ENCODE peak calls at places on chromosomes 16 and 17, in five cellular contexts. One of them, this sample, is unnamed.
A peak's percentile ranks its signal among the peaks of the same experiment; 100 is the strongest.

GRCh38 chr16:48547530-48547929 is 62.5 kb downstream of the N4BP1 start:
- DNase-seq in Panc1: no peak
- DNase-seq in A549: no peak
- DNase-seq in upper lobe of right lung: no peak
- DNase-seq in GM23338: no peak
- DNase-seq in this sample: no peak

GRCh38 chr17:70327723-70328122 is 158.4 kb downstream of the KCNJ2 start:
- DNase-seq in Panc1: no peak
- DNase-seq in A549: no peak
- DNase-seq in upper lobe of right lung: no peak
- DNase-seq in GM23338: no peak
- DNase-seq in this sample: no peak

GRCh38 chr17:78133971-78134898 is 3.7 kb downstream of the TMC8 start:
- DNase-seq in Panc1: no peak
- DNase-seq in A549: peak; percentile 80
- DNase-seq in upper lobe of right lung: peak; percentile 80
- DNase-seq in GM23338: peak; percentile 93
- DNase-seq in this sample: peak; percentile 66

GRCh38 chr16:71352466-71352865 is 6.1 kb upstream of the CALB2 start:
- DNase-seq in Panc1: no peak
- DNase-seq in A549: no peak
- DNase-seq in upper lobe of right lung: no peak
- DNase-seq in GM23338: no peak
- DNase-seq in this sample: no peak

GRCh38 chr17:78777886-78778285 is 4.2 kb downstream of the CYTH1 start:
- DNase-seq in Panc1: no peak
- DNase-seq in A549: no peak
- DNase-seq in upper lobe of right lung: no peak
- DNase-seq in GM23338: no peak
- DNase-seq in this sample: no peak

GRCh38 chr17:43427362-43428043 is 28.7 kb downstream of the ARL4D start:
- DNase-seq in Panc1: no peak
- DNase-seq in A549: no peak
- DNase-seq in upper lobe of right lung: no peak
- DNase-seq in GM23338: no peak
- DNase-seq in this sample: no peak

GRCh38 chr16:83113317-83113716 is 486.5 kb downstream of the CDH13 start:
- DNase-seq in Panc1: no peak
- DNase-seq in A549: peak; percentile 19
- DNase-seq in upper lobe of right lung: no peak
- DNase-seq in GM23338: peak; percentile 66
- DNase-seq in this sample: no peak

GRCh38 chr17:34637548-34638525 is 58.5 kb downstream of the TMEM132E start:
- DNase-seq in Panc1: peak; percentile 25
- DNase-seq in A549: peak; percentile 67
- DNase-seq in upper lobe of right lung: peak; percentile 88
- DNase-seq in GM23338: peak; percentile 92
- DNase-seq in this sample: peak; percentile 88

GRCh38 chr17:42121066-42121769 is at the start of gene KAT2A:
- DNase-seq in Panc1: no peak
- DNase-seq in A549: peak; percentile 89
- DNase-seq in upper lobe of right lung: peak; percentile 91
- DNase-seq in GM23338: peak; percentile 94
- DNase-seq in this sample: peak; percentile 73

GRCh38 chr17:35660902-35661301 is 70.5 kb upstream of the RASL10B start:
- DNase-seq in Panc1: no peak
- DNase-seq in A549: no peak
- DNase-seq in upper lobe of right lung: no peak
- DNase-seq in GM23338: no peak
- DNase-seq in this sample: no peak

GRCh38 chr17:4498461-4499397 is at the start of gene SPNS2:
- DNase-seq in Panc1: no peak
- DNase-seq in A549: peak; percentile 55
- DNase-seq in upper lobe of right lung: peak; percentile 86
- DNase-seq in GM23338: peak; percentile 88
- DNase-seq in this sample: peak; percentile 28

GRCh38 chr17:74449773-74450172 is 16.7 kb upstream of the CD300A start:
- DNase-seq in Panc1: no peak
- DNase-seq in A549: no peak
- DNase-seq in upper lobe of right lung: no peak
- DNase-seq in GM23338: no peak
- DNase-seq in this sample: no peak

GRCh38 chr17:73031472-73031871 is 61.0 kb downstream of the SLC39A11 start:
- DNase-seq in Panc1: no peak
- DNase-seq in A549: no peak
- DNase-seq in upper lobe of right lung: no peak
- DNase-seq in GM23338: no peak
- DNase-seq in this sample: no peak

DNA sequence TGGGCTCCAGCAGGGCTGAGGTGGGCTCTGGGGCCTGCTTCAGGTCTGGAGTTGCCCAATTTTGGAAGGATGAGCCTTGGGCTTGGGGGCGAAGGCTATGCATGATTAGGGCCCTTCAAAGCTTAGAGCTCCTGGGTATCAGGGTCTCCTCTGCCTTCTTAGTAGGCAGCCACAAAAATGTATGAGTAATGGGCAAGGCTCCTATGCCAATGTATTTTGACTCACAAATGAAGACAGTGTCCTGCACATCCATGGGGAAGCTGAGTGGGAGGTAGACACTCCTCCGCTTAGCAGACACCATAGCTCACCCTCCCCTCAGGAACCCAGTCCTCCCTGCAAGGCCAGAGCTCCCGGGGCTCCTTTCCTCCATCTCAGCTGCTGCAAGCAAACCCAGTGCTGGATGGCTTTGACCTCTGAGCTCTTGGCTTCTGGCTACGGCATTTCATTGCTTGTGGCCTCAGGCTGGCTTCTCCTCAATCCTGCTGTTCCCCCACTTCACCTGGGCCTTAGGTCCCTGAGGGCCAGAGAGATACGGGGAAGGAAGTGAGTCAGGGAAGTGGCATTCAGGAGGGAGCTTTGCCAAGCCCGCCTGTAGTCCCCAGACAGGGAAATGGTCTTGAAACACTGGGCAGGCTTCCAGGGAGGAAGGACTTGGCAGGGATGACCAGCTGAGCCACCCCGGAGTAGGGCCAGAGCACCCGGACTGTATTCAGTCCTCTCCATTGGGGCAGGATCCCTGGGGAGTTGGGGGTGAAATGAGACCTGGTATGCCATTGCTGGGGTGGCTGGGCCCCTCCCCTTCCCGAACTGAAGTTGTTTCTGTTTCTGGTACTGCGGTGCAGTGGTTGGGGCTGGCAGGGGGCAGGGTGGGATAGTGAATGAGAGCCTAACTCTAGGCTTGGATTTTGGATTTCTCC is 4.4 kb downstream of the ABCC3 start:
- DNase-seq in Panc1: peak; percentile 96
- DNase-seq in A549: peak; percentile 100
- DNase-seq in upper lobe of right lung: peak; percentile 93
- DNase-seq in GM23338: no peak
- DNase-seq in this sample: no peak
- H3K27ac ChIP-seq in Panc1: peak overlapping the region; percentile 100
- H3K27ac ChIP-seq in A549: peak overlapping the region; percentile 100
- H3K27ac ChIP-seq in upper lobe of right lung: peak overlapping the region; percentile 27
- H3K27ac ChIP-seq in GM23338: no peak overlapping the region
- H3K27ac ChIP-seq in this sample: no peak overlapping the region

DNA sequence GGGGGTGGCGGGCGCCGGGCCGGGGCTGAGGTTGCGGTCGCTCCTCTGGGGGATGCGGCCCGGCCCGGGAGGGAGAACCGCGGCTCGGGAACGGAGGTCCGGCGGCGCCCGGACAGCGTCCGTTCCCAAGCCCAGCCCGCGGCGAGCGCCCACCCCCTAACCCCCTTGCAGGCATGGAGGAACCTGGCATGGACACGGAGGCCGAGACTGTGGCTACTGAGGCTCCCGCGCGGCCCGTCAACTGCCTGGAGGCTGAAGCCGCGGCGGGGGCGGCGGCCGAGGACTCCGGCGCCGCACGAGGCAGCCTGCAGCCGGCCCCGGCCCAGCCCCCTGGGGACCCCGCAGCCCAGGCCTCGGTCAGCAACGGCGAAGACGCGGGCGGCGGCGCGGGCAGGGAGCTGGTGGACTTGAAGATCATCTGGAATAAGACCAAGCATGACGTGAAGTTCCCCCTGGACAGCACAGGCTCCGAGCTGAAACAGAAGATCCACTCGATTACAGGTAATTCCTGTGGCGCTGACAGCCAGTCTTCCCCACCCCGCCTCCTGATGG is 328 bp downstream of the UBFD1 start:
- DNase-seq in Panc1: no peak
- DNase-seq in A549: no peak
- DNase-seq in upper lobe of right lung: no peak
- DNase-seq in GM23338: peak; percentile 38
- DNase-seq in this sample: no peak
- H3K4me3 ChIP-seq in Panc1: peak overlapping the region; percentile 85
- H3K4me3 ChIP-seq in A549: peak overlapping the region; percentile 88
- H3K4me3 ChIP-seq in upper lobe of right lung: peak overlapping the region; percentile 77
- H3K4me3 ChIP-seq in GM23338: peak overlapping the region; percentile 90
- H3K4me3 ChIP-seq in this sample: peak overlapping the region; percentile 90

GRCh38 chr16:24778676-24779075 is 49.2 kb downstream of the TNRC6A start:
- DNase-seq in Panc1: no peak
- DNase-seq in A549: no peak
- DNase-seq in upper lobe of right lung: no peak
- DNase-seq in GM23338: no peak
- DNase-seq in this sample: no peak
- H3K27ac ChIP-seq in Panc1: no peak overlapping the region
- H3K27ac ChIP-seq in A549: no peak overlapping the region
- H3K27ac ChIP-seq in upper lobe of right lung: no peak overlapping the region
- H3K27ac ChIP-seq in GM23338: no peak overlapping the region
- H3K27ac ChIP-seq in this sample: no peak overlapping the region

GRCh38 chr17:28282596-28282995 is 36.4 kb upstream of the TMEM97 start:
- DNase-seq in Panc1: no peak
- DNase-seq in A549: peak; percentile 64
- DNase-seq in upper lobe of right lung: no peak
- DNase-seq in GM23338: no peak
- DNase-seq in this sample: no peak

GRCh38 chr17:28285965-28286364 is 33.0 kb upstream of the TMEM97 start:
- DNase-seq in Panc1: no peak
- DNase-seq in A549: no peak
- DNase-seq in upper lobe of right lung: no peak
- DNase-seq in GM23338: no peak
- DNase-seq in this sample: no peak

GRCh38 chr17:28279411-28279810 is 39.6 kb upstream of the TMEM97 start:
- DNase-seq in Panc1: no peak
- DNase-seq in A549: no peak
- DNase-seq in upper lobe of right lung: no peak
- DNase-seq in GM23338: no peak
- DNase-seq in this sample: no peak

GRCh38 chr17:28276011-28276410 is 43.0 kb upstream of the TMEM97 start:
- DNase-seq in Panc1: no peak
- DNase-seq in A549: no peak
- DNase-seq in upper lobe of right lung: no peak
- DNase-seq in GM23338: no peak
- DNase-seq in this sample: no peak

GRCh38 chr17:28280826-28281225 is 38.2 kb upstream of the TMEM97 start:
- DNase-seq in Panc1: no peak
- DNase-seq in A549: no peak
- DNase-seq in upper lobe of right lung: no peak
- DNase-seq in GM23338: no peak
- DNase-seq in this sample: no peak
- H3K4me3 ChIP-seq in Panc1: no peak overlapping the region
- H3K4me3 ChIP-seq in A549: no peak overlapping the region
- H3K4me3 ChIP-seq in upper lobe of right lung: no peak overlapping the region
- H3K4me3 ChIP-seq in GM23338: no peak overlapping the region
- H3K4me3 ChIP-seq in this sample: no peak overlapping the region

GRCh38 chr16:18801197-18801972 is at the start of gene ARL6IP1:
- DNase-seq in Panc1: peak; percentile 98
- DNase-seq in A549: peak; percentile 100
- DNase-seq in upper lobe of right lung: peak; percentile 99
- DNase-seq in GM23338: peak; percentile 100
- DNase-seq in this sample: peak; percentile 96

GRCh38 chr16:18805257-18805773 is 4.0 kb upstream of the ARL6IP1 start:
- DNase-seq in Panc1: no peak
- DNase-seq in A549: no peak
- DNase-seq in upper lobe of right lung: no peak
- DNase-seq in GM23338: no peak
- DNase-seq in this sample: no peak

GRCh38 chr16:18804540-18804939 is 3.2 kb upstream of the ARL6IP1 start:
- DNase-seq in Panc1: no peak
- DNase-seq in A549: no peak
- DNase-seq in upper lobe of right lung: no peak
- DNase-seq in GM23338: peak; percentile 37
- DNase-seq in this sample: no peak

GRCh38 chr16:18802755-18803218 is 1.4 kb upstream of the ARL6IP1 start:
- DNase-seq in Panc1: no peak
- DNase-seq in A549: no peak
- DNase-seq in upper lobe of right lung: no peak
- DNase-seq in GM23338: no peak
- DNase-seq in this sample: no peak

DNA sequence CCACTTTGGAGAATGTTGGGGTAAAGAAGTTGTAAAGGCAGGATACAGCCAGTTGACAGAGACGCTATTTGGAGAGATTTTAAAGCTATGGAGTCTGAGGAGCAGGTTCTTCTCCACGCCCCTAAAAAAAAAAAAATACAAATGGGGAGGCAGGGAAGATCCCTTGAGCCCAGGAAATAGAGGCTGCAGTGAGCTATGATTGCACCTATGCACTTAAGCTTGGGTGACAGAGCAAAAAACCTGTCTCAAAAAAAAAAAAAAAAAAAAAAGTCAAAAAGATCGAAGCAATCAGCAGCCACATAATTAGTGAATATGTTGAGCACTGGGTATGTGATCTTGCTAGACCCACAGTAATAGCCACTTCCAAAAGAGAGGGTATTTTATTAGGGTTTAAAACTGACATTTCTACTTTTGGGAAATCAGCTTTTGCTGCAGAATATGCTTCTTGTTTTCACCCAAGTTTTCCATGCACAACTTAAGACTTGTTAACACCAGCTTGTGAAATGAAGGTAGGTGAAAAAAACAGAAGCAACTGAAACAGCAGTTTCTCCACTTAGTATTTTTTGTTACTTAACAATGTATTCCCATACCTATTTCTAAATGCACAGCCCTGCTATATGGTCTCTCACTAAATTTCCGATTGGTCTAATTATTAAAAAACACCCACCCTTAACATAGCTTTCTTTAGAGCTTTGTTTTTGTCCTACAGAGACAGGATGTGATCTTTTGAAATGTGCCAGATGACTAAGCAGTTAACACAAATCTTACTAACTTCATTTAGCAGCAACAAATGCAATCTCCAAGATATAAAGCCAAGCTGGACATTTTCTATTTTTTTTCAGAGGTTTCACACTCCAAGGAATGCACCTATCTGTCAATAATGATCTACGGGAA is 2.5 kb upstream of the ARL6IP1 start:
- DNase-seq in Panc1: no peak
- DNase-seq in A549: no peak
- DNase-seq in upper lobe of right lung: no peak
- DNase-seq in GM23338: no peak
- DNase-seq in this sample: no peak
- H3K27ac ChIP-seq in Panc1: peak overlapping the region; percentile 93
- H3K27ac ChIP-seq in A549: peak overlapping the region; percentile 63
- H3K27ac ChIP-seq in upper lobe of right lung: peak overlapping the region; percentile 58
- H3K27ac ChIP-seq in GM23338: peak overlapping the region; percentile 51
- H3K27ac ChIP-seq in this sample: peak overlapping the region; percentile 12

This sample was measured in CD8-positive, alpha-beta T cell.